ENCODE peak calls at places on chromosomes 3 and 15, in nine cellular contexts. C is adipocyte, W is A549, D is lower leg skin, T is PC-9, Y is SK-N-SH, K is skeletal muscle cell, N is A673, Q is right lobe of liver. O is an unnamed sample.

GRCh38 chr3:188974856-188975611 is 196.7 kb upstream of the TPRG1 start:
- DNase-seq in W (no peak), K (peak), Q (no peak), N (no peak), T (no peak), C (no peak), D (no peak), Y (no peak), O (no peak)

GRCh38 chr3:60756636-60757035 is 494.6 kb downstream of the FHIT start:
- DNase-seq in T (no peak), Y (no peak), C (no peak), W (no peak), D (no peak), N (no peak), Q (no peak), K (no peak), O (no peak)

GRCh38 chr15:66763186-66764066 is 61.4 kb downstream of the SMAD6 start:
- DNase-seq in W (peak), K (no peak), C (no peak), T (peak), D (peak), Y (peak), N (peak), Q (peak), O (no peak)

GRCh38 chr3:71702131-71703024 is 22.8 kb downstream of the EIF4E3 start:
- DNase-seq in Y (no peak), Q (no peak), N (peak), C (no peak), T (peak), K (no peak), W (no peak), D (no peak), O (no peak)

GRCh38 chr3:97479740-97480139 is 284.8 kb upstream of the ARL6 start:
- DNase-seq in Q (no peak), Y (no peak), K (no peak), T (no peak), D (no peak), N (no peak), C (no peak), W (no peak), O (no peak)

GRCh38 chr15:56484284-56484683 is 19.3 kb upstream of the MNS1 start:
- DNase-seq in Q (no peak), T (no peak), W (no peak), D (no peak), C (no peak), N (no peak), Y (no peak), K (no peak), O (no peak)

GRCh38 chr3:43389388-43390254 is 103.3 kb downstream of the SNRK start:
- DNase-seq in W (no peak), D (peak), Q (peak), T (no peak), K (peak), N (no peak), Y (no peak), C (peak), O (peak)

GRCh38 chr3:180594631-180595348 is 7.2 kb upstream of the TTC14 start:
- DNase-seq in W (peak), N (peak), D (no peak), Y (peak), K (no peak), C (peak), Q (no peak), T (no peak), O (no peak)

GRCh38 chr3:42537350-42537749 is 34.9 kb downstream of the VIPR1 start:
- DNase-seq in Q (no peak), N (no peak), Y (no peak), T (no peak), K (no peak), W (no peak), D (no peak), C (no peak), O (no peak)

GRCh38 chr3:117399311-117400068 is 689.9 kb downstream of the TUSC7 start:
- DNase-seq in Y (no peak), N (no peak), W (no peak), T (no peak), D (no peak), Q (no peak), C (peak), K (no peak), O (no peak)

GRCh38 chr3:159191454-159191853 is 389.6 kb downstream of the MFSD1 start:
- DNase-seq in N (no peak), Q (no peak), D (no peak), K (peak), W (peak), C (peak), Y (no peak), T (peak), O (no peak)

GRCh38 chr3:64225695-64226499 is 631 bp upstream of the PRICKLE2 start:
- DNase-seq in D (no peak), Y (no peak), Q (no peak), W (no peak), C (peak), N (no peak), K (no peak), T (no peak), O (no peak)

GRCh38 chr15:63791236-63791635 is 42.5 kb downstream of the HERC1 start:
- DNase-seq in K (peak), D (no peak), N (no peak), Q (no peak), T (no peak), Y (no peak), W (no peak), C (peak), O (no peak)

GRCh38 chr3:61445924-61446323 is 115.4 kb upstream of the PTPRG start:
- DNase-seq in K (no peak), T (no peak), D (no peak), Y (no peak), N (no peak), W (no peak), Q (no peak), C (no peak), O (no peak)

GRCh38 chr3:53049987-53050386 is 4.1 kb upstream of the SFMBT1 start:
- DNase-seq in K (no peak), N (no peak), W (no peak), Q (no peak), Y (no peak), T (no peak), D (no peak), C (no peak), O (no peak)

GRCh38 chr3:133899309-133899708 is 3.6 kb upstream of the RAB6B start:
- DNase-seq in K (no peak), Y (no peak), Q (no peak), T (no peak), W (no peak), D (no peak), N (no peak), C (no peak), O (no peak)

GRCh38 chr15:89409184-89409992 is 74.8 kb upstream of the POLG start:
- DNase-seq in N (no peak), K (no peak), Y (no peak), C (peak), Q (no peak), W (no peak), D (no peak), T (peak), O (no peak)
- H3K4me3 ChIP-seq in N (no peak), K (peak), Y (no peak), C (peak), Q (peak), W (no peak), D (no peak), T (no peak), O (peak)

DNA sequence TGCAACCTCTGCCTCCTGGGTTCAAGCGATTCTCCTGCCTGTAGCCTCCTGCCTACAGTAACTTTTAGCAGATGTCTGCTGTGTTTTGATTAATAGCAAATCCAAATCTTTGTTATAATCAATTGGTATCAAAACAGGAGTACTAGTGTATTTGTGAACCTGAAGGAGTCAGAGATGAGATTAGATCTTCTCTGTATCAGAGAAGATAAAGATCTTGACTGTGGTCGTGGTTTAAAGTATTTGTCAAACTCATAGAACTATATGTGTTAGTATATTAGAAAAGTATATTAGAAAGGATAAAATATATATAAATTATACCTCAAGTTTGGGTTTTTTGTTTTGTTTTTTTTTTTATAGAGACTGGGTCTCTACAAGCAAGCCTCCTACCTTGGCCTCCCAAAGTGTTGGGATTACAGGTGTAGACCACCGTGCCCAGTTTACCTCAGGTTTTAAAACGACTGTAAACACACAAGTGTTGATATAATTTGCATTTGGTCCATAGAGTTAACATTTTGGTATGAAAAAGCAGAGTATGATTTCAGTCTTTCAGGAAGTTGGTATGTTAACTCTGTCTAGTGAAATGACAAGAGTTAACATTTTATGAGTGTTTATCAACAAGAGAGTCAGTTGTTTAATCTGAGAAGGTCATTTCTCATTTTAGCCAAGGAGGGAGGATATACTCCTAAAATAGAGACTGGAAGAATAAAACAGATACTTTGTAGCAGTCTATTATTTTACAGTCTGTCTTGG is 18.3 kb downstream of the RTF1 start:
- DNase-seq in Q (no peak), C (no peak), N (no peak), Y (no peak), D (no peak), K (no peak), W (no peak), T (no peak), O (no peak)
- H3K4me3 ChIP-seq in Q (no peak), C (no peak), N (no peak), Y (no peak), D (no peak), K (no peak), W (no peak), T (no peak), O (no peak)

DNA sequence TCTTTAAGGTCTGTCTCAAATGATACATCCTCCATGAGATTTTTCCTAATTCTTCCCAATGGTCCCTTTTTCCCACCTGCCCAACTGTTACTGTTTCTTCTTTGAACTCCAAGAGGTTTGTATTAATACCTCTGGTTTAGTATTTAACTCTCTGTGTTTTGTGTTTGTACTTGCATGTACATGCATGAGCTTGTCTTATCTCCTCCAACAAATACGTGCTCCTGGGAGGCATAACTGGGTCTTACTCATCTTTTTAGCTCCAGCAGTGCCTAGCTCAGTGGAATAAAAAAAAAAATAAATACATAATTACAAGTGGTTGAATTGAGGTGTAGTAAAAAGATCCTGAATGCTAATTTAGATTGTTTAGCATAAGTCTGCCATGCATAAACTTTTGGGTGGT is 1.6 kb upstream of the LYSMD2 start:
- DNase-seq in Y (no peak), C (no peak), T (no peak), N (no peak), K (no peak), Q (no peak), W (no peak), D (no peak), O (no peak)
- H3K4me3 ChIP-seq in Y (no peak), C (no peak), T (no peak), N (no peak), K (no peak), Q (no peak), W (no peak), D (no peak), O (no peak)

GRCh38 chr3:34011171-34012101 is 213.0 kb downstream of the PDCD6IP start:
- DNase-seq in N (peak), Q (no peak), C (peak), W (peak), T (no peak), D (no peak), Y (no peak), K (peak), O (no peak)
- H3K4me3 ChIP-seq in N (no peak), Q (no peak), C (peak), W (no peak), T (no peak), D (no peak), Y (no peak), K (no peak), O (no peak)

GRCh38 chr15:43958894-43959330 is 132.1 kb downstream of the WDR76 start:
- DNase-seq in K (no peak), N (peak), D (no peak), C (peak), T (no peak), Q (no peak), W (peak), Y (no peak), O (no peak)
- H3K4me3 ChIP-seq in K (no peak), N (no peak), D (no peak), C (no peak), T (no peak), Q (no peak), W (no peak), Y (no peak), O (no peak)

GRCh38 chr15:88399021-88399685 is 68.0 kb downstream of the MRPL46 start:
- DNase-seq in Q (no peak), N (no peak), K (no peak), D (no peak), Y (no peak), C (no peak), T (no peak), W (no peak), O (no peak)
- H3K4me3 ChIP-seq in Q (no peak), N (no peak), K (no peak), D (no peak), Y (no peak), C (no peak), T (no peak), W (no peak), O (no peak)

GRCh38 chr15:41892621-41893421 is 1.0 kb downstream of the SPTBN5 start:
- DNase-seq in D (no peak), Q (peak), T (no peak), W (no peak), C (no peak), K (no peak), Y (peak), N (no peak), O (peak)
- H3K4me3 ChIP-seq in D (no peak), Q (no peak), T (no peak), W (no peak), C (no peak), K (no peak), Y (no peak), N (no peak), O (no peak)

DNA sequence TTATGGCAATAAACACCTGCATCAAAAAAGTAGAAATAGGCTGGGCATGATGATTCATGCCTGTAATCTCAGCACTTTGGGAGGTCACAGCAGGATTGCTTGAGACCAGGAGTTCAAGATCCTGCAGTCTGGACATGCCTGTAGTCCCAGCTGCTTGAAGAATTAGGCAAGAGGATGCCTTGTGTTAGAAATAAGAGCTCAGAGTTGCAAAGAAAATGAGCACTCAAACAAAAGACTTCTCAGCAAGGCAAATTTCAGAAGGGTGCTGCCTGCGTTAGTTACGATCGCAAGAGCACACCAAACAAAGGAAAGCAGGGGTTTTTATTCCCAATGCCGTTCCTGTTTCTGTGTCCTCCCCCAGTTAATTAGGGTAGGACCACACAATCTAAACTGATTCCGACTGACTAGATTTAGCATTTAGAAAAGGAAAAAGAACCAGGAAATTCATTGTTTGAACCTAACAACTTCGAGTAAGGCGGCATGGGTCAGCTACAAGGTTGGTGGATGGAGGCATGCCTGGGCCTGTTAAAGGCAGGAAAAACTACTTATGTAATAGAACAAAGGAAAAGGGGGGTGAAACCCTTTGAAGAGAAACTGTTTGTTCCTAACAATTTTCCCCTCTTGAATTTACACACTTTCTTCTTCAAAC is 55.5 kb downstream of the DLG1 start:
- DNase-seq in D (no peak), N (no peak), W (peak), T (no peak), C (no peak), K (no peak), Y (no peak), Q (no peak), O (no peak)
- H3K4me3 ChIP-seq in D (no peak), N (no peak), W (no peak), T (no peak), C (no peak), K (no peak), Y (no peak), Q (no peak), O (no peak)

GRCh38 chr15:20671665-20672064 is 130.1 kb upstream of the GOLGA6L6 start:
- DNase-seq in C (no peak), T (peak), Y (no peak), K (no peak), W (no peak), D (no peak), Q (no peak), N (no peak), O (no peak)

DNA sequence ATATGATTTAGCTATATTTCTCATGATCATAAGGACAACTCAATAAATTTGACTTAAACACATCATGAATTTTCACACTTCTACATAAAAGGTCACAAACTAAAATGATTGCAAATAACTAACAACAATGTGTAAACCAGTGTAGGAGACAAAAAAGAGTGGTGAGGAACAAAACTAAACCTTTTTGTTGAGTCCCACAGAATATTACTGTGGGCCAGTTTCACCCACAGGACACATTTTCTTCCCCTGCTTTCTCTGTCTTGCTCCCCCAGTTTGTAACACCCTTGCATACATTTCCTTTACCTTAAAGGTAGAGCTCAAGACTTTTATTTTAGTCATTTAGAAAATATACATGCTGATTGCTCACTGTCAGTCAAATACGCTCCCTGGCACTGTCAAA is 130.9 kb upstream of the GOLGA6L6 start:
- DNase-seq in K (no peak), C (no peak), D (no peak), Q (no peak), T (peak), N (no peak), W (no peak), Y (no peak), O (no peak)
- H3K4me3 ChIP-seq in K (no peak), C (no peak), D (no peak), Q (no peak), T (no peak), N (no peak), W (no peak), Y (no peak), O (no peak)

O was measured in Peyer's patch.